ENCODE peak calls at places on chromosome 5, in four cellular contexts. N is Peyer's patch, C is lung, T is neural progenitor cell. D is an unnamed sample. For H3K4me1, the result is how much of the 10 kb centered on the place peaks cover.

GRCh38 chr5:172549708-172550095 is 91.4 kb upstream of the NEURL1B start:
- DNase-seq in N (no peak), C (no peak), T (no peak), D (no peak)

GRCh38 chr5:75465480-75465879 is 45.9 kb downstream of the CERT1 start:
- DNase-seq in N (no peak), C (no peak), T (no peak), D (no peak)

GRCh38 chr5:17218353-17219005 is 1.0 kb downstream of the BASP1 start:
- DNase-seq in N (peak), C (no peak), T (peak), D (peak)

GRCh38 chr5:30849801-30850370 is 343.6 kb upstream of the CDH6 start:
- DNase-seq in N (no peak), C (no peak), T (no peak), D (no peak)

GRCh38 chr5:177959315-177959714 is 36.7 kb downstream of the PROP1 start:
- DNase-seq in N (no peak), C (no peak), T (no peak), D (no peak)

GRCh38 chr5:124990723-124991122 is 244.3 kb upstream of the ZNF608 start:
- DNase-seq in N (peak), C (no peak), T (no peak), D (peak)

GRCh38 chr5:10695055-10695649 is 65.9 kb downstream of the DAP start:
- DNase-seq in N (peak), C (peak), T (peak), D (peak)

GRCh38 chr5:40441733-40442132 is 238.0 kb upstream of the PTGER4 start:
- DNase-seq in N (peak), C (no peak), T (no peak), D (peak)

GRCh38 chr5:169081008-169081724 is 219.8 kb downstream of the SLIT3 start:
- DNase-seq in N (no peak), C (no peak), T (no peak), D (no peak)

GRCh38 chr5:42985129-42986037 is 54.7 kb downstream of the ANXA2R start:
- DNase-seq in N (no peak), C (no peak), T (no peak), D (no peak)

GRCh38 chr5:149372041-149372805 is 6.9 kb downstream of the IL17B start:
- DNase-seq in N (no peak), C (no peak), T (no peak), D (no peak)

GRCh38 chr5:2702096-2702879 is 49.2 kb downstream of the IRX2 start:
- DNase-seq in N (no peak), C (no peak), T (no peak), D (no peak)
- H3K4me1 ChIP-seq in N (under half), C (under half), T (under half), D (under half)

GRCh38 chr5:135062216-135063055 is 28.4 kb upstream of the PITX1 start:
- DNase-seq in N (no peak), C (no peak), T (no peak), D (no peak)
- H3K4me1 ChIP-seq in N (under half), C (under half), T (under half), D (under half)

DNA sequence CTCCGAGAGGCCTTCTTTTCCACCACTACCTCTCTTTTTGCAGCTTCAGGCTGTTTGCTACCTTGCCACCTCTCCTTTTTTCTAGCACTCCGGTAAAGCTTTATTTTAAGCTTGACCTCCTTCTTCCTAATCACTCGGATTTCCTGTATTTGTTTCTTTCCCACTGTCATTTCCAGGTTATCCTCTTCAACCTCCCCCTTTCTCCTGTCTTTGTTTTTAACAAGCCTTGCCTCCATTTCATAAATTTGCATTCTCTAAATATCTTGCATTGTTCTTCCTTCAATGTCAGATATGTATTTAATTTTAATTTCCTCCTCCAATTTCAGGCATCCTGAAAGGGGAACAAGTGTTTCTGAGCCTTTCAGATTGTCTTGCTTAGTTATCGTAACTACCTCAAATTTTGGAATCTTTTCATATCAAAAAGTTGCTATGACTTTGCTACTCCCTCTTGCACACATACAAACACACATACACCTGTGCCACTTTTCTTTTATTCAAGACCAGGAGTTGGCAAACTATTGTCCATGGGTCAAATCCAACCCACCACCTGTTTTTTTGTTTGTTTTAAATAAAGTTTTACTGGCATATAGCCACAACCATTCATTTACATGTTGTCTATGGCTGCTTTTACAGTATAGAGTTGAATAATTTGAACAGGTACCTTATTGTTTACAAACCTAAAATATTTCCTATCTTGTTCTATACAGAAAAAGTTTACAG is 22.7 kb downstream of the DPYSL3 start:
- DNase-seq in N (no peak), C (no peak), T (no peak), D (no peak)
- H3K4me1 ChIP-seq in N (under half), C (under half), T (half or more), D (under half)

DNA sequence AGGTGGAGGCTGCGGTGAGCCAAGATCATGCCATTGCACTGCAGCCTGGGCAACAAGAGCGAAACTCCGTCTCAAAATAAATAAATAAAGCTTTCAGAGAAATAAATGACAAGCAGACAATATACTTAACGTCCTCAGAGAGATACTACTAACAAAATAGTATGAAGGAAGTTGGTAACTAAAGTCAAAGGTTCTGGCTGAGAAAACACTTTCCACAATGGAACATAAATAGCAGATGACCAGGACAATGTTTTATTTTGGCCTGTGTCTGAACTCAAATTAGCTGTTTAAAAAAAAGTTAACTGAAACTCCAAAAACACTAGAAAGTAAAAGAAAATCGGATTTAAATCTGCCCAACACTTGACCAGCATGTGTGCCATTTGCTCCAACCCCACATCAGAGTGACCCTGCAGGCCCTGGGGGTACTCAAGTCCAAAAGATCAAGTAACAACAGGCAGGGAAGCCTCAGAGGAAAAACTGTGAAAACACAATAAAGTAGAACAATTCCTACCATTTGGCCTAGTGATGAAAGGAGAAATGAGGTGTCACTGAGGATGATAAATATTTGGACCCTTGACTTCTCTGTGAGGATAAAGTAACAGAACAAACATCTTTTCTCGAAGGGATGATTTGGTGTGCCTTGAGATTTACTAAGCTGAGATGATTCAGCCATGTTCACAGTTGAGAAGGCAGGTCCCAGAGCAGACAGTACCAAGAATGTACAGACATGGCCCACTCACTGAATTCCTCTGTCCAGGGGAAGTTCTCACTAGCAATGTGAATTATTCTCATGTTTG is 47.7 kb downstream of the LHFPL2 start:
- DNase-seq in N (no peak), C (no peak), T (no peak), D (no peak)
- H3K4me1 ChIP-seq in N (under half), C (under half), T (under half), D (under half)

GRCh38 chr5:123806644-123807043 is 294.7 kb downstream of the CSNK1G3 start:
- DNase-seq in N (no peak), C (no peak), T (no peak), D (no peak)
- H3K4me1 ChIP-seq in N (under half), C (under half), T (half or more), D (under half)

DNA sequence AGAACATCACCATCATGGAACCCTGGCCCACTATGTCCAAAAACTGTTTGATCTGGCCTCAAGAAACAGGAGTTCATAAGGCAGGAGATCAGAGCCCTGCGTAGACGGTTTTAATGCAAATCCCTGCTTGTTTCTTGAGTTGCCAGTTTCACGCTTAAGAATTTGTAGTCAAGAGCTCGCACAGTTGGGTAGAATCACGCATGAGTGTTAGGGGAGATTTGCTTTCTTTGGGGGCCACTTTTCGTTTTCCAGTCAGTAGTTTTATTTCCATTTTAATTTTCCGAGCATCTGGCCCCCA is 6.7 kb upstream of the C5orf58 start:
- DNase-seq in N (no peak), C (no peak), T (no peak), D (no peak)
- H3K4me1 ChIP-seq in N (under half), C (under half), T (half or more), D (under half)

D was measured in mucosa of descending colon.